ENCODE peak calls at places on chromosome 7, in seven cellular contexts. One of them, this sample, is unnamed.

GRCh38 chr7:84548366-84549085 is 353.9 kb upstream of the SEMA3A start:
- DNase-seq in left ventricle myocardium inferior: no peak
- DNase-seq in lung: no peak
- DNase-seq in Calu3: no peak
- DNase-seq in AG04450: no peak
- DNase-seq in body of pancreas: no peak
- DNase-seq in tibial nerve: no peak
- DNase-seq in this sample: peak

GRCh38 chr7:148620749-148621372 is 30.3 kb downstream of the C7orf33 start:
- DNase-seq in AG04450: no peak
- DNase-seq in left ventricle myocardium inferior: no peak
- DNase-seq in tibial nerve: no peak
- DNase-seq in Calu3: peak
- DNase-seq in lung: no peak
- DNase-seq in body of pancreas: no peak
- DNase-seq in this sample: no peak

GRCh38 chr7:34928052-34928451 is 109.2 kb downstream of the DPY19L1 start:
- DNase-seq in Calu3: peak
- DNase-seq in lung: no peak
- DNase-seq in left ventricle myocardium inferior: no peak
- DNase-seq in tibial nerve: no peak
- DNase-seq in AG04450: no peak
- DNase-seq in body of pancreas: peak
- DNase-seq in this sample: peak

GRCh38 chr7:92595281-92595680 is 5.1 kb upstream of the FAM133B start:
- DNase-seq in lung: no peak
- DNase-seq in Calu3: no peak
- DNase-seq in left ventricle myocardium inferior: no peak
- DNase-seq in tibial nerve: no peak
- DNase-seq in AG04450: no peak
- DNase-seq in body of pancreas: no peak
- DNase-seq in this sample: no peak

GRCh38 chr7:150855476-150856302 is 3.4 kb downstream of the AOC1 start:
- DNase-seq in body of pancreas: no peak
- DNase-seq in Calu3: no peak
- DNase-seq in left ventricle myocardium inferior: no peak
- DNase-seq in lung: no peak
- DNase-seq in tibial nerve: no peak
- DNase-seq in AG04450: no peak
- DNase-seq in this sample: no peak

GRCh38 chr7:131602304-131602993 is 46.0 kb upstream of the PODXL start:
- DNase-seq in tibial nerve: no peak
- DNase-seq in left ventricle myocardium inferior: no peak
- DNase-seq in Calu3: no peak
- DNase-seq in AG04450: no peak
- DNase-seq in body of pancreas: no peak
- DNase-seq in lung: no peak
- DNase-seq in this sample: no peak

GRCh38 chr7:38541440-38541839 is 89.7 kb downstream of the AMPH start:
- DNase-seq in Calu3: no peak
- DNase-seq in lung: no peak
- DNase-seq in left ventricle myocardium inferior: no peak
- DNase-seq in body of pancreas: no peak
- DNase-seq in AG04450: no peak
- DNase-seq in tibial nerve: no peak
- DNase-seq in this sample: no peak

GRCh38 chr7:149714910-149715471 is 58.4 kb downstream of the ZNF467 start:
- DNase-seq in lung: peak
- DNase-seq in left ventricle myocardium inferior: no peak
- DNase-seq in Calu3: no peak
- DNase-seq in tibial nerve: no peak
- DNase-seq in body of pancreas: peak
- DNase-seq in AG04450: no peak
- DNase-seq in this sample: no peak

GRCh38 chr7:11133436-11133959 is 159.8 kb downstream of the PHF14 start:
- DNase-seq in Calu3: no peak
- DNase-seq in lung: no peak
- DNase-seq in tibial nerve: no peak
- DNase-seq in left ventricle myocardium inferior: no peak
- DNase-seq in body of pancreas: no peak
- DNase-seq in AG04450: no peak
- DNase-seq in this sample: no peak

GRCh38 chr7:80136276-80137045 is 1.8 kb downstream of the GNAI1 start:
- DNase-seq in tibial nerve: no peak
- DNase-seq in Calu3: no peak
- DNase-seq in lung: no peak
- DNase-seq in left ventricle myocardium inferior: no peak
- DNase-seq in body of pancreas: no peak
- DNase-seq in AG04450: no peak
- DNase-seq in this sample: peak

GRCh38 chr7:159030490-159031134 is 114.1 kb downstream of the VIPR2 start:
- DNase-seq in lung: peak
- DNase-seq in tibial nerve: no peak
- DNase-seq in body of pancreas: peak
- DNase-seq in AG04450: no peak
- DNase-seq in left ventricle myocardium inferior: peak
- DNase-seq in Calu3: peak
- DNase-seq in this sample: peak

GRCh38 chr7:44897299-44897698 is 12.0 kb upstream of the PURB start:
- DNase-seq in body of pancreas: no peak
- DNase-seq in left ventricle myocardium inferior: no peak
- DNase-seq in tibial nerve: no peak
- DNase-seq in Calu3: no peak
- DNase-seq in AG04450: no peak
- DNase-seq in lung: no peak
- DNase-seq in this sample: no peak

GRCh38 chr7:585229-585711 is 65.6 kb upstream of the PDGFA start:
- DNase-seq in left ventricle myocardium inferior: no peak
- DNase-seq in AG04450: no peak
- DNase-seq in tibial nerve: no peak
- DNase-seq in body of pancreas: no peak
- DNase-seq in Calu3: no peak
- DNase-seq in lung: no peak
- DNase-seq in this sample: peak

GRCh38 chr7:133056370-133057238 is 25.3 kb downstream of the CHCHD3 start:
- DNase-seq in lung: no peak
- DNase-seq in left ventricle myocardium inferior: no peak
- DNase-seq in Calu3: no peak
- DNase-seq in tibial nerve: no peak
- DNase-seq in AG04450: no peak
- DNase-seq in body of pancreas: peak
- DNase-seq in this sample: no peak

GRCh38 chr7:23011222-23011924 is 2.6 kb downstream of the HYCC1 start:
- DNase-seq in tibial nerve: no peak
- DNase-seq in left ventricle myocardium inferior: no peak
- DNase-seq in Calu3: no peak
- DNase-seq in body of pancreas: no peak
- DNase-seq in lung: no peak
- DNase-seq in AG04450: no peak
- DNase-seq in this sample: no peak

GRCh38 chr7:23012186-23012585 is 1.7 kb downstream of the HYCC1 start:
- DNase-seq in Calu3: no peak
- DNase-seq in body of pancreas: no peak
- DNase-seq in left ventricle myocardium inferior: no peak
- DNase-seq in AG04450: no peak
- DNase-seq in lung: no peak
- DNase-seq in tibial nerve: no peak
- DNase-seq in this sample: no peak

GRCh38 chr7:23014681-23015080 is 751 bp upstream of the HYCC1 start:
- DNase-seq in left ventricle myocardium inferior: no peak
- DNase-seq in lung: no peak
- DNase-seq in body of pancreas: no peak
- DNase-seq in tibial nerve: no peak
- DNase-seq in Calu3: no peak
- DNase-seq in AG04450: no peak
- DNase-seq in this sample: no peak

GRCh38 chr7:23013715-23014649 is at the start of gene HYCC1:
- DNase-seq in left ventricle myocardium inferior: peak
- DNase-seq in body of pancreas: peak
- DNase-seq in tibial nerve: peak
- DNase-seq in Calu3: peak
- DNase-seq in lung: peak
- DNase-seq in AG04450: peak
- DNase-seq in this sample: peak

DNA sequence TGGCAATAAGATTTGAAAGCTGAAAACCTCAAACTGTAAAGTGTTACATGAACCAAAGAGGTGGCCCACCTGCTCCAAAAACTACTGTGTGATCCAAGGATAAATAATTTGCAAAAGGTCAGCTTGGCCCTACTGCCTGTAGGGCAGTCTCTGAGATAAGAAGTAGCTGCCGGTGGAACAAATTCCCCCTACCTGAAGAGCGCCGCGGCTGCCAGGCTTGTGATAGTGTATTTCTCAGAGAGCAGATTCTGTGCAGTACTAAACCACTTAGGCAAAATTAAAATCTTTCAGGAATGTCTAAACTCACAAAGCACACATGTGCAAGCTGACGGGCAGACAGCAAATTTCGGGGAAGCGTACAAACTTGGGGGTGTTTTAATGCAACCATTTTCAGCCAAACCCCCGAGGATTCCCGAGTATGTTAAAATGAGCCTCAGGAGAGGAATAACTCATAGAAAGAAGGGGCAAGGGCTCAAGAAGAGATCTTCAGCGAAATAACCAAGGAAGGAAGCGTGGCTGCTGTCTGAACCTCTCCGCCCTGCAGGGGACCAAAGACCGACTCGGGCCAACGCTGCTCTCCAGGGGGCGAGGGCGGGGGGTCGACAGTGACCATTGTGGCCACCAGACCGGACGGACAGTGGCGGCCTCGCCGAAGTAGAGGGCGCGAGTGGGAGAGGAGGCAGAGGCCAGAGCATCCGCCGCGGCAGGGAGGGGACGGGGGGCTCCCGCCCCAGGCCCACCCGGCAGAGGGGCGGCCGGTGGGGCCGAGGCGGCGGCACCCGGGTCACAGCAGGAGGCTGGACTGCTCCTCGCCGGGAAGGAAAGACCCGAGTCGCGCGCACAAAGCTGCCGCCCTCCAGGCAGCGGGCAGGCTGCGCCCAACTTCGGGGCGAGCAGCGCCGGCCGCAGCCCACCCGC is 874 bp downstream of the HYCC1 start:
- DNase-seq in lung: no peak
- DNase-seq in left ventricle myocardium inferior: peak
- DNase-seq in tibial nerve: no peak
- DNase-seq in body of pancreas: no peak
- DNase-seq in AG04450: no peak
- DNase-seq in Calu3: peak
- DNase-seq in this sample: no peak
- TF ChIP-seq CTCF in lung: no peak
- TF ChIP-seq CTCF in left ventricle myocardium inferior: peak
- TF ChIP-seq CTCF in tibial nerve: no peak
- TF ChIP-seq CTCF in body of pancreas: no peak
- TF ChIP-seq CTCF in AG04450: no peak
- TF ChIP-seq CTCF in Calu3: no peak
- TF ChIP-seq CTCF in this sample: no peak

DNA sequence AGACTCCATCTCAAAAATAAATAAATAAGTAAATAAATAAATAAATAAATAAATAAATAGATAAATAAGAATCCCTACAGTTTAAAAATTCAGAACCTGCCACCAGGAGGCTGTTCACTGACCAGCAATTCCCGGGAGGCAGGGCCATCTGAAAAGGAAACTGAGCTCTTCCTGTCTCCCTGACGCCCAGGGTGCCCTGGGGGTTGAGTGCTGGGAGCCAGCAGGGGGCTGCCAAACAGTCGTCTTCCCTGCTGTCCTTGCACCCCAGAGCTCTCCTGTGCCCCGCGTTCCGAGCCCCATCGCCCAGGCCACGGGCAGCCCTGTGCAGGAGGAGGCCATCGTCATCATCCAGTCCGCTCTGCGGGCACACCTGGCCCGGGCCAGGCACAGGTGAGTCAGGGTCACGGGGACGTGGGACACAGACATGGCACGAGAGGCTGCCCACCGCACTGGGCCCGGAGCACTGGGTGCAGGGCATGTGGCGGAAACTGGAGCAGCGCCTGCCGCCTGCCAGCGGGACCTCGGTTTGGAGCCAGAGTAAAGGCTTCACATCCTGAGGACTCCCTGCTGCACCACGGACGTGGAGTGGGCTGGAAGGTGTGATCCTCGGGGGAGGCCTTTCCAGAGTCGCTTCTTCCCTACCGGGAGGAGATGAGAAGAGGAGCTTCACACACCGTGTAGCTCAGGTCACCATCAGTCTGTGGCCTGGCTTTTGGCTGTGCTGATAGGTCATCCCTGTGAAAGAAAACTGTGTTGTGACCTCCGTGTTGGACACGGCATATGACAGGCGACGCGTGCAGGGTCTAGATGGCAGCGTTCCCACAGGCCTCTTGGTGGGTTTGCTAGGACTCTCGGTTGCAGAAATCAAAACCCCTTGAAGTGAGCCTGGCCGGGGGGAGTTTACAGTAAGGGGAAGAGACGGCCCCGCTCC is 25.9 kb upstream of the TTYH3 start:
- DNase-seq in body of pancreas: no peak
- DNase-seq in lung: no peak
- DNase-seq in left ventricle myocardium inferior: no peak
- DNase-seq in tibial nerve: no peak
- DNase-seq in AG04450: no peak
- DNase-seq in Calu3: no peak
- DNase-seq in this sample: no peak
- TF ChIP-seq CTCF in body of pancreas: no peak
- TF ChIP-seq CTCF in lung: no peak
- TF ChIP-seq CTCF in left ventricle myocardium inferior: peak
- TF ChIP-seq CTCF in tibial nerve: no peak
- TF ChIP-seq CTCF in AG04450: no peak
- TF ChIP-seq CTCF in Calu3: no peak
- TF ChIP-seq CTCF in this sample: no peak

GRCh38 chr7:138750926-138751464 is 46.8 kb upstream of the TMEM213 start:
- DNase-seq in AG04450: no peak
- DNase-seq in left ventricle myocardium inferior: no peak
- DNase-seq in body of pancreas: no peak
- DNase-seq in lung: no peak
- DNase-seq in tibial nerve: no peak
- DNase-seq in Calu3: no peak
- DNase-seq in this sample: no peak
- TF ChIP-seq CTCF in AG04450: no peak
- TF ChIP-seq CTCF in left ventricle myocardium inferior: no peak
- TF ChIP-seq CTCF in body of pancreas: no peak
- TF ChIP-seq CTCF in lung: no peak
- TF ChIP-seq CTCF in tibial nerve: no peak
- TF ChIP-seq CTCF in Calu3: no peak
- TF ChIP-seq CTCF in this sample: no peak

GRCh38 chr7:3649250-3649649 is 348.2 kb downstream of the SDK1 start:
- DNase-seq in lung: no peak
- DNase-seq in body of pancreas: no peak
- DNase-seq in left ventricle myocardium inferior: no peak
- DNase-seq in tibial nerve: no peak
- DNase-seq in Calu3: peak
- DNase-seq in AG04450: no peak
- DNase-seq in this sample: peak
- TF ChIP-seq CTCF in lung: no peak
- TF ChIP-seq CTCF in body of pancreas: no peak
- TF ChIP-seq CTCF in left ventricle myocardium inferior: no peak
- TF ChIP-seq CTCF in tibial nerve: no peak
- TF ChIP-seq CTCF in Calu3: no peak
- TF ChIP-seq CTCF in AG04450: peak
- TF ChIP-seq CTCF in this sample: peak

GRCh38 chr7:104156842-104157277 is 51.0 kb downstream of the ORC5 start:
- DNase-seq in lung: no peak
- DNase-seq in AG04450: no peak
- DNase-seq in body of pancreas: no peak
- DNase-seq in left ventricle myocardium inferior: no peak
- DNase-seq in tibial nerve: no peak
- DNase-seq in Calu3: no peak
- DNase-seq in this sample: peak
- TF ChIP-seq CTCF in lung: no peak
- TF ChIP-seq CTCF in AG04450: peak
- TF ChIP-seq CTCF in body of pancreas: peak
- TF ChIP-seq CTCF in left ventricle myocardium inferior: peak
- TF ChIP-seq CTCF in tibial nerve: peak
- TF ChIP-seq CTCF in Calu3: no peak
- TF ChIP-seq CTCF in this sample: peak

GRCh38 chr7:51354897-51355296 is 38.3 kb upstream of the COBL start:
- DNase-seq in AG04450: no peak
- DNase-seq in tibial nerve: no peak
- DNase-seq in Calu3: no peak
- DNase-seq in left ventricle myocardium inferior: no peak
- DNase-seq in lung: no peak
- DNase-seq in body of pancreas: no peak
- DNase-seq in this sample: no peak
- TF ChIP-seq CTCF in AG04450: no peak
- TF ChIP-seq CTCF in tibial nerve: no peak
- TF ChIP-seq CTCF in Calu3: peak
- TF ChIP-seq CTCF in left ventricle myocardium inferior: no peak
- TF ChIP-seq CTCF in lung: no peak
- TF ChIP-seq CTCF in body of pancreas: no peak
- TF ChIP-seq CTCF in this sample: no peak